ENCODE peak calls at places on chromosomes 12 and 14, in four cellular contexts. D, N, H and X are unnamed samples.
A peak's percentile ranks its signal among the peaks of the same experiment; 100 is the strongest.

GRCh38 chr12:126093911-126094310 is 1028.7 kb downstream of the AACS start:
- DNase-seq in D (no peak), N (peak; percentile 11), H (no peak), X (peak; percentile 4)

GRCh38 chr14:92481811-92482559 is 31.6 kb upstream of the RIN3 start:
- DNase-seq in D (no peak), N (no peak), H (no peak), X (no peak)

GRCh38 chr12:100955139-100955538 is 160.6 kb downstream of the ANO4 start:
- DNase-seq in D (no peak), N (no peak), H (no peak), X (peak; percentile 90)

GRCh38 chr12:29733060-29733459 is 50.7 kb downstream of the TMTC1 start:
- DNase-seq in D (no peak), N (no peak), H (no peak), X (no peak)

GRCh38 chr14:67133595-67134441 is 55.4 kb upstream of the GARIN2 start:
- DNase-seq in D (no peak), N (no peak), H (no peak), X (no peak)

GRCh38 chr14:68523994-68524725 is 268.7 kb downstream of the ZFP36L1 start:
- DNase-seq in D (no peak), N (no peak), H (no peak), X (no peak)

GRCh38 chr12:113190761-113191160 is 5.2 kb downstream of the RITA1 start:
- DNase-seq in D (no peak), N (peak; percentile 86), H (no peak), X (no peak)

GRCh38 chr12:28107679-28108078 is 82.6 kb upstream of the CCDC91 start:
- DNase-seq in D (no peak), N (no peak), H (no peak), X (no peak)

GRCh38 chr12:93094988-93095737 is 166.1 kb upstream of the EEA1 start:
- DNase-seq in D (no peak), N (no peak), H (no peak), X (no peak)

GRCh38 chr14:105023791-105024480 is 3.1 kb upstream of the CDCA4 start:
- DNase-seq in D (no peak), N (peak; percentile 61), H (no peak), X (peak; percentile 64)

GRCh38 chr12:67998379-67998778 is 9.1 kb downstream of the IFNG-AS1 start:
- DNase-seq in D (no peak), N (no peak), H (no peak), X (no peak)

GRCh38 chr12:87758271-87758670 is 270.9 kb downstream of the C12orf50 start:
- DNase-seq in D (no peak), N (no peak), H (no peak), X (no peak)

GRCh38 chr12:85509857-85510256 is 229.8 kb downstream of the ALX1 start:
- DNase-seq in D (no peak), N (no peak), H (no peak), X (peak; percentile 82)

GRCh38 chr12:128784030-128784770 is 39.6 kb downstream of the SLC15A4 start:
- DNase-seq in D (no peak), N (no peak), H (no peak), X (peak; percentile 68)

GRCh38 chr14:87745507-87746118 is 247.4 kb downstream of the GALC start:
- DNase-seq in D (no peak), N (peak; percentile 37), H (no peak), X (peak; percentile 2)

GRCh38 chr14:73777420-73777819 is 63.2 kb upstream of the PNMA1 start:
- DNase-seq in D (no peak), N (no peak), H (no peak), X (no peak)

GRCh38 chr12:25959069-25959961 is 833 bp downstream of the RASSF8 start:
- DNase-seq in D (peak; percentile 58), N (peak; percentile 46), H (no peak), X (peak; percentile 62)

GRCh38 chr14:100488057-100488456 is 99.2 kb downstream of the BEGAIN start:
- DNase-seq in D (no peak), N (no peak), H (no peak), X (no peak)

GRCh38 chr14:69055125-69055524 is 76.0 kb upstream of the ACTN1 start:
- DNase-seq in D (no peak), N (no peak), H (no peak), X (no peak)

GRCh38 chr14:59268011-59268410 is 79.5 kb downstream of the DAAM1 start:
- DNase-seq in D (no peak), N (no peak), H (no peak), X (no peak)

GRCh38 chr12:132886529-132887477 is 602 bp downstream of the CHFR start:
- DNase-seq in D (peak; percentile 35), N (peak; percentile 52), H (no peak), X (no peak)

GRCh38 chr12:113955109-113955970 is 10.8 kb downstream of the RBM19 start:
- DNase-seq in D (no peak), N (peak; percentile 70), H (no peak), X (no peak)

GRCh38 chr14:68525516-68525915 is 267.4 kb downstream of the ZFP36L1 start:
- DNase-seq in D (no peak), N (no peak), H (no peak), X (no peak)

GRCh38 chr14:99589651-99590530 is 14.1 kb downstream of the CCDC85C start:
- DNase-seq in D (no peak), N (no peak), H (no peak), X (no peak)

DNA sequence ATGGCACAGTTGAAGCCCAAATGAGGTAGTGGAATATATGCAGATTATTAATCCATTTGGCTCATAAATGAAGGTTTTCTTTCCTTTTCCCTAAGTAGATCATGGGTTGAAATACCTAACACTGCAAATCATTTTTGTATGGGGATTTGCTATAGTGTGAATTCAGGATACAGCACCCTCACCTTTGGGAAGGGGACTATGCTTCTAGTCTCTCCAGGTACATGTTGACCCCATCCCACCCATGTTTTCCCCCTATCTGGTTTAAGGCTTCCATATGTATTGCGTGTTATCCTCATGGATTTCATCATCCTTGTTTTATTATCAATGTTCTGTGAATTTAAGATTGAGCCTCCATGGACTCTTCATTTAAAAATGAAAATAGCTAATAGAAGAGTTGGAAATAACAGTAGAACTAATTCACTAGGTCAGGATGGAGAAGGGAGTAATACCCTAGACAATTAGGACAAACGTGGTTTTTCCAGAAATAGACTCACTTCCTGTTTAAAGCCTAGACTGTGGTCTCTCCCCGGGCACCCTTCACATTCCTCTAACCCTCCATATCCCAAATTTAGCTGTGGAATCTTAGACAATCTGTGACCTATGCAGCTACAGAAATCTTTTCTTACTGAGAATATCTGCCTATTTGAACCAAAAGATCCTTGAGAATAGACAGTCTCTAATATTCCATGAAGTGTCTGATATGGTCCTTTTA is 56.5 kb downstream of the DAD1 start:
- DNase-seq in D (no peak), N (no peak), H (no peak), X (no peak)
- H3K4me3 ChIP-seq in D (no peak overlapping the region), N (no peak overlapping the region), H (no peak overlapping the region), X (no peak overlapping the region)

GRCh38 chr12:116406529-116406928 is 129.0 kb upstream of the MED13L start:
- DNase-seq in D (peak; percentile 96), N (peak; percentile 95), H (no peak), X (no peak)
- TF ChIP-seq CTCF in D (no peak), N (no peak), H (no peak), X (no peak)

GRCh38 chr12:40262657-40263056 is 37.9 kb downstream of the LRRK2 start:
- DNase-seq in D (no peak), N (no peak), H (no peak), X (no peak)

GRCh38 chr12:40261937-40262336 is 37.1 kb downstream of the LRRK2 start:
- DNase-seq in D (no peak), N (no peak), H (no peak), X (no peak)

GRCh38 chr12:40263616-40264409 is 39.0 kb downstream of the LRRK2 start:
- DNase-seq in D (no peak), N (no peak), H (no peak), X (no peak)
- H3K4me3 ChIP-seq in D (no peak overlapping the region), N (no peak overlapping the region), H (no peak overlapping the region), X (no peak overlapping the region)

GRCh38 chr12:578743-579449 is 84.3 kb downstream of the NINJ2 start:
- DNase-seq in D (no peak), N (peak; percentile 31), H (no peak), X (no peak)

GRCh38 chr12:576613-577110 is 86.6 kb downstream of the NINJ2 start:
- DNase-seq in D (no peak), N (no peak), H (no peak), X (no peak)

GRCh38 chr12:574475-575128 is 88.6 kb downstream of the NINJ2 start:
- DNase-seq in D (no peak), N (no peak), H (no peak), X (no peak)

GRCh38 chr12:575129-575502 is 88.1 kb downstream of the NINJ2 start:
- DNase-seq in D (no peak), N (no peak), H (no peak), X (no peak)

GRCh38 chr12:575948-576612 is 87.2 kb downstream of the NINJ2 start:
- DNase-seq in D (peak; percentile 86), N (peak; percentile 83), H (peak; percentile 67), X (no peak)
- TF ChIP-seq CTCF in D (peak; percentile 98), N (peak; percentile 96), H (peak; percentile 99), X (peak; percentile 98)

GRCh38 chr14:43535231-43535838 is 971.7 kb downstream of the FSCB start:
- DNase-seq in D (no peak), N (no peak), H (no peak), X (no peak)

GRCh38 chr14:43541356-43541755 is 965.7 kb downstream of the FSCB start:
- DNase-seq in D (no peak), N (no peak), H (no peak), X (no peak)

GRCh38 chr14:43540948-43541347 is 966.1 kb downstream of the FSCB start:
- DNase-seq in D (no peak), N (peak; percentile 54), H (no peak), X (no peak)

GRCh38 chr14:43539210-43539609 is 967.9 kb downstream of the FSCB start:
- DNase-seq in D (no peak), N (peak; percentile 33), H (no peak), X (no peak)
- H3K4me3 ChIP-seq in D (no peak overlapping the region), N (no peak overlapping the region), H (no peak overlapping the region), X (no peak overlapping the region)

GRCh38 chr12:116297224-116297834 is 19.8 kb upstream of the MED13L start:
- DNase-seq in D (no peak), N (no peak), H (no peak), X (no peak)
- TF ChIP-seq CTCF in D (no peak), N (no peak), H (no peak), X (no peak)

GRCh38 chr12:109461049-109461845 is 15.9 kb downstream of the KCTD10 start:
- DNase-seq in D (peak; percentile 57), N (peak; percentile 45), H (no peak), X (no peak)
- H3K4me3 ChIP-seq in D (no peak overlapping the region), N (no peak overlapping the region), H (no peak overlapping the region), X (no peak overlapping the region)